ENCODE peak calls at places on chromosomes 7 and 10, in six cellular contexts. C is Daoy; A is posterior cingulate gyrus; M is fibroblast of the conjunctiva; P is stimulated activated CD4-positive, alpha-beta T cell treated with anti-CD3 and anti-CD28 coated beads, Interleukin-4, amount 100 ng/mL, for 1 hour; I is DMS53. K is an unnamed sample.

GRCh38 chr10:70145666-70146488 is 623 bp downstream of the TYSND1 start:
- DNase-seq in C (peak; percentile 70), A (peak; percentile 41), M (peak; percentile 16), P (peak; percentile 73), I (peak; percentile 87), K (no peak)

GRCh38 chr7:30862987-30863693 is 48.5 kb upstream of the AQP1 start:
- DNase-seq in C (no peak), A (no peak), M (no peak), P (no peak), I (no peak), K (no peak)

GRCh38 chr7:74637745-74638144 is 19.8 kb upstream of the GTF2I start:
- DNase-seq in C (no peak), A (no peak), M (no peak), P (no peak), I (no peak), K (no peak)

GRCh38 chr10:129945031-129945430 is 19.0 kb downstream of the EBF3 start:
- DNase-seq in C (no peak), A (no peak), M (no peak), P (no peak), I (no peak), K (no peak)

GRCh38 chr10:127600479-127600878 is 51.4 kb downstream of the NPS start:
- DNase-seq in C (peak; percentile 9), A (no peak), M (no peak), P (no peak), I (no peak), K (no peak)

GRCh38 chr10:31194986-31195385 is 124.0 kb upstream of the ZEB1 start:
- DNase-seq in C (peak; percentile 56), A (no peak), M (no peak), P (no peak), I (no peak), K (peak; percentile 12)

GRCh38 chr10:30241422-30242110 is 107.5 kb downstream of the MTPAP start:
- DNase-seq in C (no peak), A (no peak), M (no peak), P (no peak), I (no peak), K (no peak)

GRCh38 chr10:62790019-62790555 is 14.4 kb upstream of the ADO start:
- DNase-seq in C (no peak), A (no peak), M (no peak), P (no peak), I (no peak), K (no peak)

GRCh38 chr7:22725585-22725984 is 1.4 kb upstream of the IL6 start:
- DNase-seq in C (peak; percentile 56), A (no peak), M (no peak), P (no peak), I (peak; percentile 46), K (no peak)

GRCh38 chr7:99733003-99733402 is 2.0 kb downstream of the CYP3A7 start:
- DNase-seq in C (no peak), A (no peak), M (no peak), P (no peak), I (no peak), K (no peak)

GRCh38 chr10:84194424-84195043 is at the start of gene CDHR1:
- DNase-seq in C (peak; percentile 8), A (no peak), M (no peak), P (peak; percentile 52), I (peak; percentile 81), K (no peak)

GRCh38 chr7:108452707-108453106 is 3.5 kb downstream of the NRCAM start:
- DNase-seq in C (peak; percentile 33), A (no peak), M (no peak), P (no peak), I (peak; percentile 77), K (no peak)

GRCh38 chr7:51350195-51350896 is 33.7 kb upstream of the COBL start:
- DNase-seq in C (peak; percentile 90), A (no peak), M (peak; percentile 2), P (no peak), I (peak; percentile 98), K (no peak)

GRCh38 chr10:57145548-57145947 is 784.5 kb upstream of the ZWINT start:
- DNase-seq in C (no peak), A (no peak), M (no peak), P (no peak), I (no peak), K (no peak)

GRCh38 chr10:58590152-58590551 is 77.5 kb downstream of the BICC1 start:
- DNase-seq in C (peak; percentile 76), A (no peak), M (peak; percentile 88), P (no peak), I (peak; percentile 8), K (peak; percentile 88)

GRCh38 chr7:151769189-151769821 is 107.6 kb downstream of the PRKAG2 start:
- DNase-seq in C (no peak), A (no peak), M (no peak), P (peak; percentile 27), I (no peak), K (no peak)

GRCh38 chr7:157320607-157320979 is 16.2 kb upstream of the DNAJB6 start:
- DNase-seq in C (no peak), A (no peak), M (no peak), P (no peak), I (no peak), K (peak; percentile 75)

GRCh38 chr7:87414400-87415188 is 60.9 kb downstream of the ABCB4 start:
- DNase-seq in C (no peak), A (no peak), M (peak; percentile 16), P (no peak), I (peak; percentile 31), K (no peak)

GRCh38 chr7:75055830-75056431 is 17.7 kb downstream of the RCC1L start:
- DNase-seq in C (no peak), A (no peak), M (no peak), P (no peak), I (no peak), K (peak; percentile 43)

GRCh38 chr7:107659666-107660065 is 962 bp upstream of the SLC26A4 start:
- DNase-seq in C (peak; percentile 54), A (no peak), M (peak; percentile 49), P (peak; percentile 24), I (no peak), K (no peak)

GRCh38 chr10:45044290-45044689 is 43.6 kb downstream of the ZNF22 start:
- DNase-seq in C (no peak), A (no peak), M (no peak), P (no peak), I (no peak), K (no peak)

GRCh38 chr10:97796651-97797050 is 24.9 kb upstream of the SFRP5 start:
- DNase-seq in C (no peak), A (no peak), M (no peak), P (no peak), I (no peak), K (no peak)

GRCh38 chr7:106095634-106096033 is 16.5 kb downstream of the SYPL1 start:
- DNase-seq in C (no peak), A (no peak), M (no peak), P (no peak), I (no peak), K (no peak)

GRCh38 chr7:69687739-69688431 is 89.6 kb downstream of the AUTS2 start:
- DNase-seq in C (no peak), A (no peak), M (no peak), P (no peak), I (peak; percentile 45), K (no peak)

GRCh38 chr10:44731271-44731670 is 179.9 kb upstream of the TMEM72 start:
- DNase-seq in C (no peak), A (no peak), M (no peak), P (no peak), I (no peak), K (no peak)

GRCh38 chr7:137992042-137992737 is 9.7 kb downstream of the CREB3L2 start:
- DNase-seq in C (peak; percentile 87), A (no peak), M (no peak), P (no peak), I (peak; percentile 58), K (no peak)

GRCh38 chr7:30424536-30424935 is 54.0 kb downstream of the NOD1 start:
- DNase-seq in C (no peak), A (no peak), M (no peak), P (no peak), I (no peak), K (no peak)

K was measured in astrocyte of the cerebellum.